ENCODE peak calls at places on chromosomes 3 and 15, in six cellular contexts. P is GM12891, V is H1, U is GM12878, Q is K562, E is HepG2. I is an unnamed sample.

GRCh38 chr15:92006186-92007028 is 152.9 kb downstream of the SLCO3A1 start:
- DNase-seq in Q (no peak), E (no peak), U (no peak), V (no peak), P (no peak), I (no peak)

GRCh38 chr3:12301513-12301912 is 12.6 kb downstream of the PPARG start:
- DNase-seq in Q (no peak), V (no peak), P (no peak), U (no peak), E (no peak), I (no peak)

GRCh38 chr3:139533781-139534443 is 5.6 kb downstream of the RBP1 start:
- DNase-seq in U (no peak), E (peak), V (no peak), P (no peak), Q (peak), I (no peak)

GRCh38 chr3:89380006-89380405 is 272.6 kb downstream of the EPHA3 start:
- DNase-seq in P (no peak), U (no peak), E (no peak), Q (no peak), V (no peak), I (no peak)

GRCh38 chr3:183654727-183655126 is 19.3 kb downstream of the KLHL24 start:
- DNase-seq in U (no peak), P (no peak), E (no peak), V (no peak), Q (no peak), I (no peak)

GRCh38 chr3:41198526-41198925 is 779 bp upstream of the CTNNB1 start:
- DNase-seq in U (no peak), P (no peak), E (peak), V (no peak), Q (peak), I (no peak)

GRCh38 chr15:77024273-77025065 is 29.5 kb downstream of the PSTPIP1 start:
- DNase-seq in E (peak), U (no peak), V (no peak), P (peak), Q (peak), I (peak)

GRCh38 chr3:151305081-151305777 is 11.4 kb downstream of the GPR87 start:
- DNase-seq in U (no peak), P (no peak), Q (no peak), E (peak), V (peak), I (no peak)

GRCh38 chr15:93072011-93072410 is 17.0 kb downstream of the RGMA start:
- DNase-seq in V (no peak), Q (no peak), U (no peak), P (no peak), E (no peak), I (no peak)

GRCh38 chr3:48819234-48820221 is 28.1 kb downstream of the PRKAR2A start:
- DNase-seq in P (no peak), U (no peak), V (no peak), E (no peak), Q (no peak), I (no peak)

GRCh38 chr15:85394552-85395333 is 14.3 kb downstream of the AKAP13 start:
- DNase-seq in E (peak), Q (no peak), P (no peak), U (no peak), V (no peak), I (no peak)

GRCh38 chr3:182238141-182238540 is 526.4 kb downstream of the SOX2 start:
- DNase-seq in P (no peak), V (no peak), U (no peak), Q (no peak), E (no peak), I (no peak)

GRCh38 chr3:150588027-150588830 is 14.9 kb upstream of the SELENOT start:
- DNase-seq in E (no peak), V (no peak), P (no peak), Q (no peak), U (no peak), I (no peak)

GRCh38 chr3:67531149-67532101 is 123.0 kb downstream of the SUCLG2 start:
- DNase-seq in P (no peak), Q (no peak), U (no peak), E (no peak), V (no peak), I (no peak)

GRCh38 chr15:40150163-40150925 is 10.5 kb upstream of the BUB1B start:
- DNase-seq in Q (no peak), U (no peak), E (peak), P (no peak), V (no peak), I (no peak)

GRCh38 chr15:96416934-96417759 is 86.6 kb downstream of the NR2F2 start:
- DNase-seq in E (no peak), Q (peak), V (no peak), P (no peak), U (no peak), I (no peak)

GRCh38 chr15:75698399-75698747 is 14.3 kb downstream of the CSPG4 start:
- DNase-seq in P (no peak), U (no peak), V (no peak), E (no peak), Q (no peak), I (no peak)

GRCh38 chr3:159169828-159170227 is 368.0 kb downstream of the MFSD1 start:
- DNase-seq in U (no peak), E (peak), Q (no peak), P (no peak), V (no peak), I (no peak)

GRCh38 chr15:74316116-74316515 is 51.3 kb downstream of the CYP11A1 start:
- DNase-seq in Q (no peak), P (no peak), V (no peak), E (no peak), U (no peak), I (no peak)

GRCh38 chr3:72234394-72234793 is 449.4 kb upstream of the PROK2 start:
- DNase-seq in P (no peak), Q (no peak), V (no peak), U (no peak), E (no peak), I (no peak)

GRCh38 chr3:190336516-190337189 is 14.4 kb upstream of the CLDN1 start:
- DNase-seq in Q (no peak), U (no peak), P (no peak), E (no peak), V (no peak), I (no peak)

GRCh38 chr3:48232734-48233133 is 8.2 kb upstream of the ZNF589 start:
- DNase-seq in E (peak), P (no peak), Q (peak), U (peak), V (peak), I (peak)

GRCh38 chr15:48859426-48859825 is 18.5 kb upstream of the EID1 start:
- DNase-seq in V (no peak), Q (no peak), E (no peak), P (no peak), U (no peak), I (no peak)

GRCh38 chr3:59946401-59946800 is 896.6 kb upstream of the CFAP20DC start:
- DNase-seq in V (no peak), E (no peak), P (no peak), U (no peak), Q (no peak), I (no peak)

GRCh38 chr3:148280623-148281242 is 417.0 kb upstream of the AGTR1 start:
- DNase-seq in E (no peak), P (no peak), V (no peak), Q (peak), U (no peak), I (no peak)

GRCh38 chr15:63573533-63573932 is 23.7 kb upstream of the FBXL22 start:
- DNase-seq in V (no peak), Q (peak), U (no peak), P (no peak), E (no peak), I (no peak)

GRCh38 chr15:31452595-31453557 is 126.2 kb downstream of the KLF13 start:
- DNase-seq in P (no peak), E (no peak), U (no peak), V (no peak), Q (no peak), I (no peak)

GRCh38 chr3:188594137-188594536 is 440.2 kb downstream of the LPP start:
- DNase-seq in U (no peak), V (no peak), P (no peak), Q (no peak), E (no peak), I (no peak)

GRCh38 chr3:134829716-134830115 is 34.7 kb downstream of the EPHB1 start:
- DNase-seq in V (no peak), Q (no peak), P (no peak), U (no peak), E (no peak), I (no peak)

GRCh38 chr3:71681224-71681668 is 44.0 kb downstream of the EIF4E3 start:
- DNase-seq in E (peak), P (no peak), U (no peak), Q (peak), V (no peak), I (no peak)

GRCh38 chr15:64596701-64597468 is 136.5 kb downstream of the ZNF609 start:
- DNase-seq in P (no peak), U (no peak), Q (peak), V (no peak), E (no peak), I (no peak)

GRCh38 chr15:41031232-41032078 is 78.2 kb downstream of the CHAC1 start:
- DNase-seq in P (no peak), V (no peak), U (no peak), E (no peak), Q (no peak), I (no peak)

GRCh38 chr15:64095431-64095794 is 369 bp upstream of the SNX1 start:
- DNase-seq in Q (no peak), V (no peak), P (no peak), U (no peak), E (no peak), I (no peak)

GRCh38 chr3:151307583-151307982 is 9.0 kb downstream of the GPR87 start:
- DNase-seq in E (no peak), U (no peak), Q (no peak), V (no peak), P (no peak), I (no peak)

GRCh38 chr3:195124378-195124985 is 146.5 kb downstream of the XXYLT1 start:
- DNase-seq in V (no peak), E (no peak), Q (no peak), P (no peak), U (no peak), I (no peak)

GRCh38 chr3:30231277-30232141 is 374.9 kb upstream of the TGFBR2 start:
- DNase-seq in Q (no peak), U (no peak), P (no peak), V (no peak), E (no peak), I (no peak)

GRCh38 chr15:101056366-101057334 is 137.5 kb downstream of the LRRK1 start:
- DNase-seq in E (peak), U (no peak), Q (no peak), P (no peak), V (no peak), I (no peak)

GRCh38 chr3:189272500-189273119 is 100.8 kb downstream of the TPRG1 start:
- DNase-seq in P (no peak), Q (no peak), E (no peak), V (no peak), U (no peak), I (no peak)

GRCh38 chr15:60419752-60420151 is 22.0 kb upstream of the ANXA2 start:
- DNase-seq in V (no peak), P (no peak), E (no peak), Q (no peak), U (no peak), I (no peak)

GRCh38 chr3:52405066-52405465 is 39.8 kb downstream of the SEMA3G start:
- DNase-seq in V (no peak), E (no peak), P (no peak), U (no peak), Q (no peak), I (no peak)
- TF ChIP-seq TAF1 in V (no peak), E (no peak), P (no peak), U (no peak), Q (no peak), I (no peak)

GRCh38 chr15:34367128-34368081 is at the start of gene LPCAT4:
- DNase-seq in V (peak), E (peak), P (peak), Q (peak), U (peak), I (peak)
- TF ChIP-seq POLR2A in V (peak), E (peak), P (peak), Q (peak), U (peak), I (peak)

GRCh38 chr3:10666621-10667020 is 149.4 kb upstream of the SLC6A11 start:
- DNase-seq in E (no peak), V (no peak), Q (no peak), P (no peak), U (no peak), I (no peak)

GRCh38 chr3:10672422-10672821 is 143.6 kb upstream of the SLC6A11 start:
- DNase-seq in P (no peak), V (no peak), E (no peak), Q (no peak), U (no peak), I (no peak)

GRCh38 chr3:10667269-10667668 is 148.8 kb upstream of the SLC6A11 start:
- DNase-seq in Q (no peak), P (no peak), U (peak), E (no peak), V (no peak), I (no peak)

GRCh38 chr3:10668077-10668476 is 148.0 kb upstream of the SLC6A11 start:
- DNase-seq in Q (no peak), U (no peak), P (no peak), V (no peak), E (no peak), I (no peak)

GRCh38 chr3:10669490-10670048 is 146.5 kb upstream of the SLC6A11 start:
- DNase-seq in Q (no peak), V (no peak), P (no peak), E (no peak), U (no peak), I (no peak)
- TF ChIP-seq TAF1 in Q (no peak), V (no peak), P (no peak), E (no peak), U (no peak), I (no peak)

GRCh38 chr3:44437800-44438199 is 39.7 kb downstream of the ZNF445 start:
- DNase-seq in P (no peak), Q (no peak), E (no peak), U (no peak), V (no peak), I (no peak)

GRCh38 chr3:44442591-44443309 is 34.7 kb downstream of the ZNF445 start:
- DNase-seq in E (no peak), Q (peak), U (no peak), P (no peak), V (no peak), I (no peak)

GRCh38 chr3:44434834-44435510 is 42.5 kb downstream of the ZNF445 start:
- DNase-seq in U (no peak), V (no peak), Q (no peak), P (no peak), E (no peak), I (no peak)

GRCh38 chr3:44444437-44444836 is 33.0 kb downstream of the ZNF445 start:
- DNase-seq in Q (no peak), V (no peak), E (no peak), U (no peak), P (no peak), I (no peak)

GRCh38 chr3:44439499-44440295 is 37.8 kb downstream of the ZNF445 start:
- DNase-seq in Q (peak), V (no peak), P (peak), E (peak), U (peak), I (peak)
- TF ChIP-seq POLR2A in Q (peak), V (no peak), P (peak), E (peak), U (peak), I (peak)

DNA sequence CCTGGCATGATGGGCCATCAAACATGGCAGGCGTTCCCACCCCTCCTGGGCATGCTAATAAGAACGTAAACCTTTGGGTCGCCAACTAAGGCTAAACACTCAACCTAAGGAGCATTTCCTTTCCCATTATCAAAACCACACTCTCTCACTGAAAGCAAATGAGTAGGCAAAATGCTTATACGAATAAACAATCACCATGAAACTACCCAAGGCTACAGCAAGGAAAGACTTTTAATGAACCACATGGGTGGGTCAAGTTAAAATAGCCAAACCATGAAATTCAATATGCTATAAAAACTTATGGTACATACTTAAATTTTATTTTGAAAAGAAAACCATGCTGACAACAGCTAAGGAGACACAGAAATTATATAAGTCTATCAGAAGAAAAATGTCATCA is 180.6 kb downstream of the OSBPL10 start:
- DNase-seq in P (no peak), U (no peak), E (no peak), Q (no peak), V (no peak), I (no peak)
- TF ChIP-seq TAF1 in P (no peak), U (no peak), E (no peak), Q (no peak), V (no peak), I (no peak)

DNA sequence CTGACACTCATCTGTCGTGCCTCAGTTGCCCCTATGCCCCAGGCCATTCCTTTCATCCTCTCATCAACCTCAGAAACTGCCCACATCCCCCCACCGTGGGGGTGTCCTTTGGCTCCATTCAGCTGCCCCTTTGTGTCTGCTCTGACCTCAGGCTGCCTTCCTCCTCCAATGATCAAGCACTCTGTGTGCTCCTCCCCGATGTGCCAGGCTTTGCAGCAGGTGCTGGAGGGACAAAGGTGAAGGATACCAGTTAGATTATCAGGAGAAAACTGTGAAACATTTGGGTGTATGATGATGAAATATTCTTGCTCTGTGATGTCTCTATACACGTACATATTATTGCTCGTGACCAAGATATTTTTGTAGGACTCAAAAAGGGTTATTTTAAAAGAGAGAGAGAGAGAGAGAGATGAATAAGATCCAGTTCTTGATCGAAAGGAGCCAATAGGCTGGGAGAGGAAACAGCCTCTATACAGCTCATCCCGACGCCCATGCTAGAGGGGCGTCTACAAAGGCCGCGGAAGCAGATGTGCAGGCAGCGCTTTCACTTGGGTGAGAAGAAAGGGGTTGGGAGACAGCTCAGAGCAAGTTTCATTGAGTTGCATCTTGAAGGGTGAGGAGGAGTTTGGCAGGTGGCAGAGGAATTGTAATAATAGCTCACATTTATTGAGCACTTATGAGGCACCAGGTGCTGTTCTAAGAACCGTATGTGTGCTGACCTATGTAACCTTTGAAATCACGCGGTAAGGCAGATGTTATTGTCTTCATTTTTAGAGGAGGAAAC is 28.3 kb upstream of the ADCY5 start:
- DNase-seq in E (no peak), U (no peak), P (no peak), V (no peak), Q (no peak), I (no peak)
- TF ChIP-seq POLR2A in E (no peak), U (no peak), P (no peak), V (no peak), Q (no peak), I (no peak)

GRCh38 chr3:143139786-143140185 is 20.2 kb downstream of the CHST2 start:
- DNase-seq in U (no peak), V (no peak), P (no peak), E (no peak), Q (no peak), I (no peak)

GRCh38 chr3:143140550-143140949 is 21.0 kb downstream of the CHST2 start:
- DNase-seq in P (no peak), U (no peak), E (no peak), V (no peak), Q (no peak), I (no peak)

GRCh38 chr3:143142354-143142753 is 22.8 kb downstream of the CHST2 start:
- DNase-seq in P (no peak), V (no peak), E (no peak), U (no peak), Q (no peak), I (no peak)

GRCh38 chr3:143137637-143138036 is 18.1 kb downstream of the CHST2 start:
- DNase-seq in U (no peak), P (no peak), Q (no peak), E (no peak), V (no peak), I (no peak)

DNA sequence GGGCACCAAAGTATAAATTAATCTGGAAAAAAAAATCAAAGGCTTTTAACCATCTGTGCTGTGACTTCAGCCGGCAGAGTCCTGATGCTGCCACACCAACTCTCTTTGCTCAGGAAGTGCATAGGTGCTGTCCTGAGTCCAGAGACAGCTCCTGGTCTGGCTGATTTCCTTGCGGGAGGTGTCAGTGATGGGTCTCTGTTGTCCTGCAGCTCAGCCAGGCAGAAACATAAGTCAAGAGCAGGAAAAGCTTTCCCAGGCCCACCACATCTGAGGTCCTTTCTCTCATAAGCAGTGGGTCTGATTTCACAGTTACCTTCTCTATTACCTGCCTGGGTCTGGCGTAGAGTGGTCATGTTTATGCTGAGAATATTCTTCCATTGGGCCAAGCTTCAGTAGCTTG is 19.4 kb downstream of the CHST2 start:
- DNase-seq in E (no peak), V (no peak), Q (no peak), U (no peak), P (no peak), I (no peak)
- TF ChIP-seq TAF1 in E (no peak), V (no peak), Q (no peak), U (no peak), P (no peak), I (no peak)

I was measured in GM12892.